ENCODE peak calls at places on chromosomes 16 and 17, in five cellular contexts. L is endothelial cell; C is stimulated activated CD4-positive, alpha-beta T cell treated with anti-CD3 and anti-CD28 coated beads, TNF-alpha, amount 100 ng/mL, for 48 hours; W is HFFc6; U is GM04503. S is an unnamed sample.

GRCh38 chr17:1422907-1423306 is 22.9 kb upstream of the YWHAE start:
- DNase-seq in L (no peak), W (peak), C (no peak), U (peak), S (no peak)

GRCh38 chr16:77376358-77376757 is 58.5 kb downstream of the ADAMTS18 start:
- DNase-seq in L (no peak), W (no peak), U (no peak), C (no peak), S (no peak)

GRCh38 chr16:28027055-28027454 is 36.5 kb downstream of the GSG1L start:
- DNase-seq in C (no peak), U (no peak), W (no peak), L (no peak), S (no peak)

GRCh38 chr17:71213936-71214335 is 906.9 kb upstream of the SOX9 start:
- DNase-seq in L (no peak), U (no peak), C (no peak), W (no peak), S (no peak)

GRCh38 chr16:4607841-4608703 is 6.6 kb downstream of the UBALD1 start:
- DNase-seq in U (no peak), W (no peak), L (peak), C (no peak), S (no peak)

GRCh38 chr16:12613131-12613991 is 190.3 kb downstream of the CPPED1 start:
- DNase-seq in W (peak), L (no peak), C (peak), U (no peak), S (no peak)

GRCh38 chr16:82067810-82068325 is 32.8 kb downstream of the HSD17B2 start:
- DNase-seq in L (no peak), W (no peak), C (no peak), U (no peak), S (no peak)

GRCh38 chr17:42120161-42121065 is 754 bp downstream of the KAT2A start:
- DNase-seq in U (no peak), C (no peak), L (peak), W (no peak), S (no peak)

GRCh38 chr17:64622931-64623654 is 39.0 kb downstream of the SMURF2 start:
- DNase-seq in W (peak), L (no peak), U (peak), C (no peak), S (no peak)

GRCh38 chr16:64738321-64738960 is 383.4 kb downstream of the CDH11 start:
- DNase-seq in L (no peak), U (peak), W (peak), C (no peak), S (no peak)

GRCh38 chr17:29722411-29723198 is 99.9 kb upstream of the CORO6 start:
- DNase-seq in C (no peak), L (no peak), U (no peak), W (no peak), S (no peak)

GRCh38 chr17:7393613-7394451 is 493 bp downstream of the PLSCR3 start:
- DNase-seq in W (no peak), U (no peak), C (no peak), L (no peak), S (no peak)

GRCh38 chr16:84259691-84260090 is 19.9 kb upstream of the KCNG4 start:
- DNase-seq in C (no peak), L (no peak), W (no peak), U (no peak), S (no peak)

GRCh38 chr16:31429314-31429713 is 1.2 kb upstream of the COX6A2 start:
- DNase-seq in L (no peak), U (no peak), W (no peak), C (no peak), S (no peak)

GRCh38 chr16:5633845-5634440 is 536.3 kb upstream of the EEF2KMT start:
- DNase-seq in U (no peak), C (no peak), L (no peak), W (peak), S (peak)

GRCh38 chr16:2874584-2875362 is 8.2 kb upstream of the FLYWCH2 start:
- DNase-seq in U (no peak), C (peak), L (peak), W (peak), S (peak)

GRCh38 chr16:4489030-4489429 is 12.8 kb downstream of the HMOX2 start:
- DNase-seq in U (peak), W (peak), L (no peak), C (no peak), S (no peak)

GRCh38 chr16:50265260-50265659 is 1.1 kb upstream of the ADCY7 start:
- DNase-seq in C (no peak), L (no peak), W (peak), U (no peak), S (no peak)

GRCh38 chr17:51153210-51154072 is at the start of gene NME1:
- DNase-seq in L (peak), U (peak), C (peak), W (peak), S (peak)